ENCODE peak calls at places on chromosomes 16 and 17, in five cellular contexts. E, L, T, K and J are unnamed samples.

GRCh38 chr16:59330030-59330670 is 596.0 kb upstream of the GOT2 start:
- DNase-seq in E (no peak), L (no peak), T (no peak), K (no peak), J (no peak)

GRCh38 chr17:40480501-40481003 is 20.9 kb downstream of the TNS4 start:
- DNase-seq in K (peak), L (no peak), T (no peak), E (peak), J (no peak)

GRCh38 chr16:87924041-87924851 is 12.1 kb downstream of the CA5A start:
- DNase-seq in T (no peak), K (no peak), E (no peak), L (no peak), J (no peak)

GRCh38 chr17:78723957-78724356 is 58.1 kb downstream of the CYTH1 start:
- DNase-seq in T (no peak), L (no peak), E (no peak), K (no peak), J (no peak)

GRCh38 chr16:57539072-57539796 is 2.9 kb upstream of the CCDC102A start:
- DNase-seq in L (no peak), E (no peak), T (no peak), K (no peak), J (no peak)

GRCh38 chr17:65556014-65556909 is 5.2 kb downstream of the AXIN2 start:
- DNase-seq in L (no peak), E (peak), T (no peak), K (peak), J (peak)

GRCh38 chr16:1643521-1643920 is 31.4 kb downstream of the CRAMP1 start:
- DNase-seq in K (no peak), E (no peak), L (no peak), T (no peak), J (peak)

GRCh38 chr17:67253379-67253778 is 8.4 kb upstream of the HELZ start:
- DNase-seq in K (no peak), E (no peak), L (no peak), T (no peak), J (no peak)

GRCh38 chr16:89418352-89418751 is 72.0 kb downstream of the ANKRD11 start:
- DNase-seq in K (no peak), L (no peak), T (no peak), E (no peak), J (no peak)

GRCh38 chr16:66728117-66728787 is 23.2 kb downstream of the DYNC1LI2 start:
- DNase-seq in T (no peak), K (no peak), L (no peak), E (no peak), J (peak)

GRCh38 chr16:81645925-81646324 is 133.2 kb upstream of the PLCG2 start:
- DNase-seq in E (no peak), K (no peak), L (no peak), T (no peak), J (no peak)

GRCh38 chr17:27544350-27545131 is 86.4 kb upstream of the LGALS9 start:
- DNase-seq in T (no peak), E (no peak), K (peak), L (no peak), J (no peak)

GRCh38 chr17:50647187-50647586 is 12.5 kb downstream of the ABCC3 start:
- DNase-seq in K (peak), L (no peak), E (no peak), T (no peak), J (no peak)

GRCh38 chr16:46583036-46583435 is 38.1 kb downstream of the SHCBP1 start:
- DNase-seq in E (no peak), K (no peak), T (no peak), L (no peak), J (no peak)

GRCh38 chr17:77119668-77120301 is 21.0 kb upstream of the SEC14L1 start:
- DNase-seq in L (no peak), T (no peak), K (no peak), E (no peak), J (no peak)

GRCh38 chr16:17261197-17261858 is 209.4 kb downstream of the XYLT1 start:
- DNase-seq in K (no peak), L (no peak), E (no peak), T (no peak), J (no peak)

GRCh38 chr16:57699481-57699880 is 4.9 kb downstream of the DRC7 start:
- DNase-seq in K (no peak), T (no peak), E (no peak), L (no peak), J (no peak)

DNA sequence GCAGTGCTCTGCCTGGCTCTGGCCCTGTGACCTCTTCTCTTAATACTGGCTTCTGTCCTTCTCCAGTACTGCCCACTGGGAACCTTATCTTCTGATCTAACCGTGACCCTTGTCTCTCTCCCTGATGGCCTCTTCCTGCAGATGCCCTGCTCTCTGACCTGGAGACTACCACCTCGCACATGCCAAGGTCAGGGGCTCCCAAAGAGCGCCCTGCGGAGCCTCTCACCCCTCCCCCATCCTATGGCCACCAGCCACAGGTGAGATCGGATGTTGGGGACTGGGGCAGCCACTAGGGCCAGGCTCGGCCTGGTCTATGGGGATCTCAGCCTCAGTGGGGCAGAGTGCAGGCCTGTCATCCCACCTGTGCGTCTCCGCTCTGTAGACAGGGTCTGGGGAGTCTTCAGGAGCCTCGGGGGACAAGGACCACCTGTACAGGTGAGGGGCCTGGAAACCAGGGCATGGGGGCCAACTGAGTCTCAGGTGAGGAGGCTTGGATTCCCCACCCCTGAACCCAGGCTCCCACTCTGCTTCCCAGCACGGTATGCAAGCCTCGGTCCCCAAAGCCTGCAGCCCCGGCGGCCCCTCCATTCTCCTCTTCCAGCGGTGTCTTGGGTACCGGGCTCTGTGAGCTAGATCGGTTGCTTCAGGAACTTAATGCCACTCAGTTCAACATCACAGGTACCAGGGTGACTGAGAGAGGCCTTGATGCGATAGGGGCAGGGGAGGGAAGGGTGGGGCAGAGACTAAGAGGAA is 1.5 kb downstream of the TGFB1I1 start:
- DNase-seq in T (no peak), L (no peak), E (no peak), K (no peak), J (no peak)
- H3K4me3 ChIP-seq in T (peak), L (no peak), E (no peak), K (no peak), J (no peak)

GRCh38 chr16:25691519-25692091 is at the start of gene HS3ST4:
- DNase-seq in K (peak), E (no peak), T (no peak), L (no peak), J (no peak)
- H3K4me3 ChIP-seq in K (peak), E (no peak), T (no peak), L (peak), J (no peak)

GRCh38 chr16:84823484-84823883 is 3.7 kb downstream of the CRISPLD2 start:
- DNase-seq in L (no peak), E (no peak), K (no peak), T (no peak), J (peak)
- H3K4me3 ChIP-seq in L (no peak), E (no peak), K (no peak), T (peak), J (no peak)

GRCh38 chr17:48601528-48602430 is 3.0 kb downstream of the HOXB6 start:
- DNase-seq in E (no peak), K (peak), L (no peak), T (no peak), J (no peak)
- H3K4me3 ChIP-seq in E (no peak), K (no peak), L (no peak), T (no peak), J (no peak)